ENCODE peak calls at places on chromosomes 2 and 18, in six cellular contexts. O is BE2C, V is activated T-cell treated with anti-CD3 and anti-CD28 coated beads for 1 hour, B is EL, N is activated T-helper 1 cell treated with Interleukin-2 at 50 U/mL for 16 hours, E is HAP-1. M is an unnamed sample.

GRCh38 chr2:64251497-64252277 is 107.5 kb upstream of the PELI1 start:
- DNase-seq in O (no peak), V (no peak), B (no peak), N (no peak), E (no peak), M (no peak)

GRCh38 chr18:68484241-68484640 is 230.7 kb downstream of the TMX3 start:
- DNase-seq in O (no peak), V (no peak), B (peak), N (no peak), E (no peak), M (no peak)

GRCh38 chr18:74331404-74331803 is 15.8 kb downstream of the C18orf63 start:
- DNase-seq in O (no peak), V (no peak), B (peak), N (no peak), E (no peak), M (no peak)

GRCh38 chr2:147531299-147531698 is 313.5 kb upstream of the ACVR2A start:
- DNase-seq in O (no peak), V (no peak), B (no peak), N (no peak), E (no peak), M (no peak)

GRCh38 chr2:105125428-105125827 is 87.6 kb downstream of the MRPS9 start:
- DNase-seq in O (no peak), V (no peak), B (peak), N (no peak), E (peak), M (no peak)

GRCh38 chr2:222796413-222797103 is 64.3 kb upstream of the ACSL3 start:
- DNase-seq in O (peak), V (no peak), B (peak), N (no peak), E (no peak), M (no peak)

GRCh38 chr2:209577376-209578357 is 153.8 kb downstream of the MAP2 start:
- DNase-seq in O (peak), V (no peak), B (peak), N (no peak), E (peak), M (no peak)

GRCh38 chr2:169727065-169727464 is 6.6 kb upstream of the KLHL23 start:
- DNase-seq in O (peak), V (no peak), B (no peak), N (no peak), E (no peak), M (no peak)

GRCh38 chr2:13558368-13558767 is 841.6 kb downstream of the TRIB2 start:
- DNase-seq in O (no peak), V (no peak), B (no peak), N (no peak), E (no peak), M (no peak)

GRCh38 chr2:20352230-20353216 is 1.9 kb upstream of the PUM2 start:
- DNase-seq in O (peak), V (no peak), B (no peak), N (no peak), E (no peak), M (no peak)

GRCh38 chr2:222504714-222505113 is 80.4 kb downstream of the SGPP2 start:
- DNase-seq in O (no peak), V (no peak), B (no peak), N (no peak), E (no peak), M (no peak)

GRCh38 chr2:156110890-156111289 is 221.6 kb downstream of the NR4A2 start:
- DNase-seq in O (no peak), V (no peak), B (peak), N (no peak), E (peak), M (no peak)

GRCh38 chr18:77073336-77074093 is 59.1 kb downstream of the MBP start:
- DNase-seq in O (no peak), V (no peak), B (no peak), N (no peak), E (no peak), M (no peak)

GRCh38 chr2:57549642-57550102 is 496.9 kb upstream of the VRK2 start:
- DNase-seq in O (no peak), V (no peak), B (peak), N (no peak), E (no peak), M (no peak)

GRCh38 chr2:31335921-31336570 is 78.5 kb downstream of the XDH start:
- DNase-seq in O (no peak), V (no peak), B (peak), N (no peak), E (no peak), M (no peak)

GRCh38 chr18:40235881-40236280 is 1719.2 kb upstream of the PIK3C3 start:
- DNase-seq in O (no peak), V (no peak), B (no peak), N (no peak), E (no peak), M (no peak)

GRCh38 chr18:5440297-5440696 is 103.5 kb downstream of the EPB41L3 start:
- DNase-seq in O (no peak), V (no peak), B (no peak), N (no peak), E (no peak), M (no peak)

GRCh38 chr2:75031171-75031570 is 72.7 kb downstream of the POLE4 start:
- DNase-seq in O (no peak), V (no peak), B (no peak), N (no peak), E (no peak), M (no peak)

GRCh38 chr18:38456253-38456652 is 890.7 kb upstream of the CELF4 start:
- DNase-seq in O (no peak), V (no peak), B (no peak), N (no peak), E (no peak), M (no peak)

GRCh38 chr2:113966832-113967231 is 76.9 kb downstream of the ACTR3 start:
- DNase-seq in O (no peak), V (no peak), B (no peak), N (no peak), E (no peak), M (no peak)

GRCh38 chr2:36807223-36807886 is 110.8 kb downstream of the VIT start:
- DNase-seq in O (no peak), V (no peak), B (no peak), N (no peak), E (no peak), M (no peak)